ENCODE peak calls at places on chromosomes 12 and 14, in six cellular contexts. B, H, I, U, Y and G are unnamed samples.

GRCh38 chr12:41224066-41224465 is 35.9 kb downstream of the PDZRN4 start:
- DNase-seq in B (no peak), I (no peak), H (no peak), U (no peak), Y (no peak), G (no peak)

GRCh38 chr12:116759783-116760581 is 21.9 kb downstream of the RNFT2 start:
- DNase-seq in I (no peak), H (peak), U (peak), Y (no peak), B (peak), G (peak)

GRCh38 chr14:97946291-97946690 is 1149.1 kb downstream of the VRK1 start:
- DNase-seq in H (no peak), Y (no peak), B (peak), I (no peak), U (peak), G (peak)

GRCh38 chr12:2739069-2739468 is 55.7 kb upstream of the FKBP4 start:
- DNase-seq in H (no peak), U (no peak), B (no peak), I (no peak), Y (no peak), G (no peak)

GRCh38 chr14:33737446-33737845 is 213.4 kb downstream of the EGLN3 start:
- DNase-seq in B (no peak), Y (no peak), I (no peak), U (no peak), H (no peak), G (no peak)

GRCh38 chr12:13504736-13505135 is 308.2 kb downstream of the EMP1 start:
- DNase-seq in Y (no peak), I (no peak), H (no peak), B (no peak), U (no peak), G (no peak)

GRCh38 chr14:75068294-75069020 is 984 bp upstream of the ZC2HC1C start:
- DNase-seq in B (peak), Y (no peak), I (no peak), U (no peak), H (peak), G (no peak)

GRCh38 chr14:50397461-50398196 is 948 bp upstream of the CDKL1 start:
- DNase-seq in I (peak), H (no peak), U (no peak), Y (no peak), B (peak), G (no peak)

GRCh38 chr12:53505086-53505485 is 2.2 kb downstream of the NPFF start:
- DNase-seq in I (no peak), H (no peak), U (no peak), Y (no peak), B (no peak), G (no peak)

GRCh38 chr12:112906712-112907414 is at the start of gene OAS1:
- DNase-seq in Y (peak), H (no peak), U (no peak), I (peak), B (no peak), G (no peak)

GRCh38 chr12:112907415-112908157 is 824 bp downstream of the OAS1 start:
- DNase-seq in I (no peak), H (no peak), Y (peak), U (no peak), B (no peak), G (no peak)

GRCh38 chr12:112904571-112904970 is 2.2 kb upstream of the OAS1 start:
- DNase-seq in B (no peak), U (no peak), H (no peak), I (no peak), Y (no peak), G (no peak)

GRCh38 chr12:112908548-112908947 is 1.8 kb downstream of the OAS1 start:
- DNase-seq in U (no peak), Y (no peak), I (no peak), B (no peak), H (no peak), G (no peak)

DNA sequence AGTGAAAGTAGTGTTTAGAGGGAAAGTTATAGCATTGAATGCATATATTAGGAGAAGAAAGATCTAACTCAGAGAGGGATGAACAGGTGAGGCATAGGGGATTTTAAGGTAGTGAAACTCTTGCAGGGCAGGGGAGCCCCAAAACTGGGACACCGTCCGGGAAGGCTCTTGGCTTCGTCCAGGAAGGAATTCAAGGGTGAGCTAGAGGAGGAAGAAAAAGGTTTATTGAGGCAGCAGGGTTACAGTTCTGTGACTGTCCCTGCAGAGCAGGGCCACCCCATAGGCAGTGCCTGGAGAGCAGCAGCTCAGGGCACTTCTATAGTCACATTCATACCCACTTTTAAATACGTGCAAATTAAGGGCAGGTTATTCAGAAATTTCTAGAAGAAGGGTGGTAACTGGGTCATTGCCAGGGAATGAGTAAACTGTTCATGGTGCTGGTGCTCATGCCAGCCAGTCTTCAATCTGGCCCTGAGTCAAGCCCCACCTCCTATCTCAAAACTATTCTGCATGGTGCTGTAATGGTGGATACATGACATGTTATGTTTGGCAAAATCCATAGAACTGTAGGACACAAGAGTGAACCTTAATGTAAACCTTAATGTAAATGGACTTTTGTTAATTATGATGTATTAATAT is 1.2 kb upstream of the OAS1 start:
- DNase-seq in Y (no peak), B (no peak), I (no peak), H (no peak), U (no peak), G (no peak)
- TF ChIP-seq CREB1 in Y (no peak), B (no peak), I (no peak), H (no peak), U (no peak), G (no peak)

DNA sequence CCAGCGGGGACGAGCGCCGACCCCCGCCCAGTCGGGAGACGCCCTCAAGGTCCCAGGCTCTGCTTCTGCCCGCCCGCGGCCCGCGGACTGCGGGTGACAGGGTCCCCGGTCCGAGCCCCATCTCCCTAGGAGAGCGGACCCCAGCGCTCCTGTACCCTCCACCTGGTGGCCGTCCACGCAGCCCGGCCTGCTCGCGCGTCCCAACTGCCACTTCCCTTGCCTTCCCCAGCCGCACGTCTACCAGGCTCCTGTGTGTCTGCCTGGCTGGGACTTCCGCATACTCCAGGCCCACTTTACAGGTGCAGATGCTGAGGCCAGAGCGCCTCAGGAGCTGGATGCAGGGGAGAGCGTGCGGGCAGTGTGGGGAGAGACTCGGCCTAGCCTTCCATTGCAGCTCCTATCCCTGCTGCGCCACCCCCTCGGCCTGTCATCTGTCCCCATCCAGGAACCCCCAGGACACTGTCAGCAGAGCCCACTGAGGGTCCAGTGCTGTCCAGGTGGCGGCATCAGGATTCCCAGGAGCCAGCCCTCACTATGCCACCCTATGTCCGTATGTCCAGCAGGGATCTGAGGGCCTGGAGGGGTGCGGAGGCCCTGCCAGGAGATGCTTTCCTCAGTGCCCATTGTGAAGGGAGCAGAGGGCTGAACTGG is 8.0 kb upstream of the ANKRD9 start:
- DNase-seq in H (no peak), B (peak), I (no peak), Y (no peak), U (peak), G (peak)
- TF ChIP-seq CTCF in H (no peak), B (no peak), I (no peak), Y (no peak), U (no peak), G (no peak)

GRCh38 chr14:37970696-37971095 is 237.0 kb upstream of the SSTR1 start:
- DNase-seq in I (no peak), H (no peak), Y (no peak), U (no peak), B (no peak), G (no peak)
- TF ChIP-seq CREB1 in I (no peak), H (no peak), Y (no peak), U (no peak), B (no peak), G (no peak)

GRCh38 chr12:50129297-50129696 is 17.3 kb downstream of the COX14 start:
- DNase-seq in U (no peak), I (no peak), Y (no peak), H (no peak), B (no peak), G (no peak)

GRCh38 chr12:50127546-50127945 is 15.5 kb downstream of the COX14 start:
- DNase-seq in B (no peak), H (no peak), I (no peak), U (no peak), Y (no peak), G (no peak)

DNA sequence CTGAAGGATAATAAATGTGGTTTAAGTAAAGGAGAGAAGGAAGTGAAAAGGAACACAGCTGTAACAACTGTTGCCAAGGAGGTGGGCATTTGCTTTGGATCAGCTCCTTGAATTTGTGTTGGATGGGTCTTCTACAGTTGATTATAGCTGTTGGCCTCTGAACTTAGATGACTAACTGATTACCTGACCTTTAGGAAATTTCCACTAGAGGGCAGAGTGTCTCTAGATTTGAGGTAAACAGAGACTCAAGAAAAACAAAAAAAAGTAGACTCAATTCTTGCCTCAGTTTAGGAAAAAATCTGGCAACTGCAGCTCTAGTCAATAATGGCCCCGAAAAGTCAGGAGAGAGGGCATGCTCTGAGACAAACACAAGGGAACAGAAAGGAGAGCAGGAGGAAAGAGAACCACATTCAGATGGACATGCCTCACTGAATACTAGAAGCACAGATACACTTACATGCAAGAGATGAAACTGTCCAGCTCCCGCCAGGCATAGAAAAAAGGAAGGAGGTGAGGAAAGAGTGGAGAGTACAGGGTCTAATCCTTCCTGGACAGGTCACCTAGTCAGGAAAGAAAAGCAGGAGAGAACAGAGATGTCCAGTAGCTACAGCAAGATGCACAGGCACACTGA is 20.6 kb downstream of the COX14 start:
- DNase-seq in H (no peak), B (peak), U (no peak), Y (no peak), I (peak), G (no peak)
- TF ChIP-seq CTCF in H (peak), B (peak), U (peak), Y (peak), I (peak), G (no peak)

DNA sequence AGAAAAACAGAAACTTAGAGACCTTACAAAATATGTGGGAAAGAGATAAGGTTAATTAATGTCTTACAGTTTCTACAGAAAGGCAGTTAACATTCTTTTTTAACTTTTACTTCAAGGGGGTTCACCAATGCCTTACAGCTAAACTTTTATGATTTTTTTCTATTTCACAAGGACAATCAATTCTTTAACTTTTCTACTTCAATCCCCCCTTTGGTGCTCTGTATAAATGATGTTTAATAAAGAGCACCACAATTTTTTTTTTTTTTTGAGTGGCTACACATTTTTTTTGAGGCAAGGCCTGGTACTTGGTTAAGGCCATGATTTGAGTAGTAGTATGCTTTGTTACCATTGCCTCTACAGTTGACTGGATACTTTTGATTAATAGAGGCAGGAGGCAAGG is 279.6 kb downstream of the PRKD1 start:
- DNase-seq in B (peak), U (no peak), Y (no peak), I (no peak), H (no peak), G (no peak)
- TF ChIP-seq CREB1 in B (no peak), U (no peak), Y (no peak), I (no peak), H (no peak), G (no peak)

GRCh38 chr14:100416921-100417451 is 93.8 kb downstream of the SLC25A47 start:
- DNase-seq in Y (no peak), H (no peak), I (no peak), U (no peak), B (no peak), G (no peak)

GRCh38 chr14:100422556-100423420 is 99.6 kb downstream of the SLC25A47 start:
- DNase-seq in I (no peak), H (no peak), Y (no peak), U (no peak), B (no peak), G (no peak)

GRCh38 chr14:100417466-100417865 is 94.3 kb downstream of the SLC25A47 start:
- DNase-seq in Y (no peak), U (peak), B (peak), I (peak), H (peak), G (peak)

GRCh38 chr14:100421756-100422470 is 98.8 kb downstream of the SLC25A47 start:
- DNase-seq in Y (no peak), U (no peak), B (no peak), I (no peak), H (no peak), G (no peak)

DNA sequence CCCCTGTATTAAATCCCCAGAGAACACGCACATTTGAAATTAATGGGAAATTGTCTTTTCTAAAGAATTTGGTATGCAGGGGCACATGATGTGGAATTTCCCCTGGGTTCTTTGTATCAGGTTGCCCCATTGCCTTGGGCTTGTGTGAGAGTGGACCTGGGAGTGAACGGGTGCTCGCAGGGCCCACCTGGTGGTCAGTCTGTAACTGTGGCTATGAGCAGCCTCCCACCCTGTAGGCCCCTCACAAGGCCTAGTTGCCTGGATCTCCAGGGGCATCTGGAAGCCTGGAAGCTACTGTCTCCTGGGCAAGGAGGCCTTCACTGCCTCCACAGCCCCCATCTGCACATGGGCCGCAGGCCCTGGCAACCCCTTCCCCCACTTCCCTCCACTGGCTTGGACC is 96.7 kb downstream of the SLC25A47 start:
- DNase-seq in H (peak), U (no peak), I (peak), Y (no peak), B (peak), G (peak)
- TF ChIP-seq CTCF in H (no peak), U (peak), I (peak), Y (no peak), B (peak), G (no peak)

GRCh38 chr14:64038857-64039542 is 186.2 kb downstream of the SYNE2 start:
- DNase-seq in B (no peak), I (no peak), Y (no peak), U (no peak), H (no peak), G (no peak)
- TF ChIP-seq CREB1 in B (no peak), I (no peak), Y (no peak), U (no peak), H (no peak), G (no peak)

DNA sequence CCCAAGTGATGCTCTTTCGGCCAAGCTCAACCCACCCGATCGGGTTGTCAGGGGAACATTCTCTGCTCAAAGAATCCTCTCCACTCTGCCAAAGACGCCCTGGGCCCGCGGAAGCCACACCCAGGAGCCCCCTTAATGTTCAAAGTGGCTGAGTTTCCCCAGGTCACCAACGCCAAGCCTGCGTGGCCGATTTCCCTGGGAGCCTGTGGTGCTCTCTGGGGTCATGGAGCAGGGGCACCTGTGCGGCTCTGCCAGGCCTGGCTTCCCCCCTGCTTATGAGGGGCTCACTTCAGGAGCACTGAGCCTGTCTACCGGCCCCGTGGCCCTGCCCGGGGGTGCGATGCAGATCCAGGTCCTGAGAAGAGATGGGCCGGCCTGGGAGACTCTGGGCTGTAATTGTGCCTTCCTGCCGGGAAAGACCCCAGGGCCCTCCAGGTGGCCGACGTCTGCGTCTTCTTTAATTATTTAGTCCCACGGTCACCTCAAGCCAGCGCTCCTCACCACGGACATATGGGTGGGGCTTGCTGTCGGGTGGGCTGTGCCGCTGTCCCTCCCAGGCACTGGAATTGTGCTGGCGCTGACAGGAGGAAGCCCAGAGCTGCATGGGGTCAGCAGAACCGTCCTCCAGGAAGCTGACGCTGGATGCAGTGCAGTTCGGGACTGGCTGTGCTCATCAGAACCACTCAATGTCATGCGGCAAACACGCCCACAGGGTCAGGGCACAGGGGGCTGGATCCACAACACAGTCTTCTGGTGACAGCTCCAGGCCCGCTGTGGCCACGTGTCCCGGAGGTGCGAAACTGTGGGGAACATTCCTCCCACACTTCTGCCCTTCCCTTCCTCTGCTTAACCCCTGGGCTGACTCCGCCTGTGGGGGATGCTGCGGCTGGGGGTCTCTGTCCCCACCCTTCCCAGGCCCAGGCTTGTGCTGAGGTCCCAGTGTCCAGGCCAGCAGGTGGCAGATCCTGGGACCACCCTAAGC is 267.6 kb upstream of the SFSWAP start:
- DNase-seq in Y (no peak), H (no peak), U (no peak), I (no peak), B (no peak), G (no peak)
- TF ChIP-seq CTCF in Y (no peak), H (no peak), U (no peak), I (no peak), B (no peak), G (no peak)

GRCh38 chr12:39813776-39814175 is 194.2 kb upstream of the ABCD2 start:
- DNase-seq in U (no peak), I (no peak), Y (no peak), B (no peak), H (no peak), G (no peak)
- TF ChIP-seq CREB1 in U (no peak), I (no peak), Y (no peak), B (no peak), H (no peak), G (no peak)